ENCODE peak calls at places on chromosomes 16 and 17, in five cellular contexts. One of them, this sample, is unnamed.

GRCh38 chr16:68083861-68084503 is 1.2 kb upstream of the NFATC3 start:
- DNase-seq in IMR-90: peak
- DNase-seq in H9: no peak
- DNase-seq in mesenchymal stem cell: peak
- DNase-seq in neuronal stem cell: peak
- DNase-seq in this sample: peak

GRCh38 chr16:31375231-31375630 is 17.9 kb upstream of the ITGAD start:
- DNase-seq in IMR-90: no peak
- DNase-seq in H9: no peak
- DNase-seq in mesenchymal stem cell: no peak
- DNase-seq in neuronal stem cell: no peak
- DNase-seq in this sample: no peak

GRCh38 chr17:40541060-40541872 is 24.0 kb downstream of the CCR7 start:
- DNase-seq in IMR-90: no peak
- DNase-seq in H9: no peak
- DNase-seq in mesenchymal stem cell: no peak
- DNase-seq in neuronal stem cell: no peak
- DNase-seq in this sample: no peak

GRCh38 chr17:35708951-35709350 is 22.5 kb upstream of the RASL10B start:
- DNase-seq in IMR-90: no peak
- DNase-seq in H9: no peak
- DNase-seq in mesenchymal stem cell: no peak
- DNase-seq in neuronal stem cell: no peak
- DNase-seq in this sample: no peak

GRCh38 chr16:11139624-11140375 is 116.2 kb downstream of the SOCS1 start:
- DNase-seq in IMR-90: no peak
- DNase-seq in H9: peak
- DNase-seq in mesenchymal stem cell: no peak
- DNase-seq in neuronal stem cell: no peak
- DNase-seq in this sample: no peak

GRCh38 chr16:27859020-27859419 is 204.5 kb downstream of the GSG1L start:
- DNase-seq in IMR-90: no peak
- DNase-seq in H9: peak
- DNase-seq in mesenchymal stem cell: no peak
- DNase-seq in neuronal stem cell: no peak
- DNase-seq in this sample: no peak

GRCh38 chr16:9311303-9311954 is 220.0 kb downstream of the HAPSTR1 start:
- DNase-seq in IMR-90: no peak
- DNase-seq in H9: peak
- DNase-seq in mesenchymal stem cell: no peak
- DNase-seq in neuronal stem cell: no peak
- DNase-seq in this sample: no peak

GRCh38 chr16:66370786-66371684 is 4.5 kb downstream of the CDH5 start:
- DNase-seq in IMR-90: no peak
- DNase-seq in H9: no peak
- DNase-seq in mesenchymal stem cell: no peak
- DNase-seq in neuronal stem cell: no peak
- DNase-seq in this sample: no peak

GRCh38 chr17:7882068-7882467 is 6.5 kb upstream of the CHD3 start:
- DNase-seq in IMR-90: no peak
- DNase-seq in H9: peak
- DNase-seq in mesenchymal stem cell: no peak
- DNase-seq in neuronal stem cell: no peak
- DNase-seq in this sample: no peak

GRCh38 chr17:10661377-10661906 is 4.3 kb upstream of the MYH3 start:
- DNase-seq in IMR-90: no peak
- DNase-seq in H9: no peak
- DNase-seq in mesenchymal stem cell: no peak
- DNase-seq in neuronal stem cell: no peak
- DNase-seq in this sample: no peak

GRCh38 chr17:34156401-34156740 is 98.7 kb upstream of the CCL2 start:
- DNase-seq in IMR-90: no peak
- DNase-seq in H9: no peak
- DNase-seq in mesenchymal stem cell: no peak
- DNase-seq in neuronal stem cell: no peak
- DNase-seq in this sample: no peak
- H3K14ac ChIP-seq in IMR-90: no peak
- H3K14ac ChIP-seq in H9: no peak
- H3K14ac ChIP-seq in mesenchymal stem cell: no peak
- H3K14ac ChIP-seq in neuronal stem cell: no peak
- H3K14ac ChIP-seq in this sample: no peak

DNA sequence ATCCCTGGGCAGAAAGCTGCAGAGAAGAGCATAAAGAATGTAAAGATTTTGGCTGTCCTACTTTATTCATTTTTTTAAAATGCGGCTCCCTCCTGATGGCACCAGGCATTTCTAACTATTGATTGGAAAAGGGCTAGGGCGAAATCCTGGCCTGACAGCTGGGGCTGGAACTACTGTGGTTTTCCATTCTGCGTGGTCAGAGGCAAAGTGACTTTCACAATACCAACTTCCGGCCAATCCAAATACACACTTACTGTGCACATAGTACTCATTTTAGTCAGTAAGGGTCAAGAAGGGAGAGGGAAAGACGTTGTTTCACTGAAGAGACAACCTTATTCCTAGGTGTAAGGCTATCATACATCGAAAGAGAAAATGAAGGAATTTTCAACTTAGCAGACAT is 113.8 kb upstream of the PMFBP1 start:
- DNase-seq in IMR-90: peak
- DNase-seq in H9: no peak
- DNase-seq in mesenchymal stem cell: peak
- DNase-seq in neuronal stem cell: no peak
- DNase-seq in this sample: no peak
- H3K14ac ChIP-seq in IMR-90: no peak
- H3K14ac ChIP-seq in H9: no peak
- H3K14ac ChIP-seq in mesenchymal stem cell: no peak
- H3K14ac ChIP-seq in neuronal stem cell: no peak
- H3K14ac ChIP-seq in this sample: no peak

GRCh38 chr17:43024407-43025289 is at the start of gene RND2:
- DNase-seq in IMR-90: peak
- DNase-seq in H9: peak
- DNase-seq in mesenchymal stem cell: peak
- DNase-seq in neuronal stem cell: peak
- DNase-seq in this sample: peak
- H3K14ac ChIP-seq in IMR-90: no peak
- H3K14ac ChIP-seq in H9: peak
- H3K14ac ChIP-seq in mesenchymal stem cell: no peak
- H3K14ac ChIP-seq in neuronal stem cell: peak
- H3K14ac ChIP-seq in this sample: peak

GRCh38 chr16:58491-59439 is 5.1 kb downstream of the SNRNP25 start:
- DNase-seq in IMR-90: no peak
- DNase-seq in H9: no peak
- DNase-seq in mesenchymal stem cell: no peak
- DNase-seq in neuronal stem cell: no peak
- DNase-seq in this sample: no peak
- H3K14ac ChIP-seq in IMR-90: no peak
- H3K14ac ChIP-seq in H9: no peak
- H3K14ac ChIP-seq in mesenchymal stem cell: no peak
- H3K14ac ChIP-seq in neuronal stem cell: no peak
- H3K14ac ChIP-seq in this sample: no peak